ENCODE peak calls at places on chromosome 1, in six cellular contexts. U is left ventricle myocardium inferior; S is sigmoid colon; Q is CD8-positive, alpha-beta T cell; D is thoracic aorta; K is IMR-90. V is an unnamed sample.

GRCh38 chr1:54971317-54971791 is 9.1 kb upstream of the TMEM61 start:
- DNase-seq in U (no peak), S (no peak), Q (no peak), D (no peak), K (peak; percentile 35), V (no peak)

GRCh38 chr1:56835657-56836056 is 16.5 kb upstream of the FYB2 start:
- DNase-seq in U (no peak), S (no peak), Q (no peak), D (no peak), K (no peak), V (no peak)

GRCh38 chr1:42933060-42933586 is 25.5 kb downstream of the SLC2A1 start:
- DNase-seq in U (no peak), S (no peak), Q (no peak), D (no peak), K (no peak), V (no peak)

GRCh38 chr1:15352122-15352957 is 57.3 kb upstream of the EFHD2 start:
- DNase-seq in U (no peak), S (no peak), Q (peak; percentile 37), D (no peak), K (peak; percentile 84), V (no peak)

GRCh38 chr1:117567435-117567834 is 38.4 kb upstream of the TENT5C start:
- DNase-seq in U (no peak), S (no peak), Q (no peak), D (no peak), K (no peak), V (no peak)

GRCh38 chr1:70361727-70362413 is 7.3 kb upstream of the ANKRD13C start:
- DNase-seq in U (no peak), S (no peak), Q (no peak), D (no peak), K (peak; percentile 73), V (no peak)

GRCh38 chr1:40308036-40308727 is 8.9 kb downstream of the COL9A2 start:
- DNase-seq in U (peak; percentile 40), S (no peak), Q (no peak), D (no peak), K (no peak), V (no peak)

GRCh38 chr1:200641175-200641489 is 20.6 kb upstream of the KIF14 start:
- DNase-seq in U (no peak), S (no peak), Q (no peak), D (no peak), K (peak; percentile 11), V (no peak)

GRCh38 chr1:202685671-202686070 is 24.6 kb downstream of the SYT2 start:
- DNase-seq in U (no peak), S (no peak), Q (no peak), D (no peak), K (no peak), V (no peak)

GRCh38 chr1:65119951-65120350 is 28.1 kb upstream of the AK4 start:
- DNase-seq in U (no peak), S (no peak), Q (no peak), D (no peak), K (peak; percentile 3), V (no peak)

GRCh38 chr1:175481126-175482071 is 262.0 kb downstream of the TNR start:
- DNase-seq in U (no peak), S (no peak), Q (no peak), D (no peak), K (peak; percentile 16), V (no peak)

GRCh38 chr1:116478621-116479020 is 92.2 kb downstream of the CD58 start:
- DNase-seq in U (no peak), S (no peak), Q (no peak), D (no peak), K (no peak), V (no peak)

GRCh38 chr1:11318982-11319381 is 46.0 kb downstream of the UBIAD1 start:
- DNase-seq in U (no peak), S (no peak), Q (no peak), D (no peak), K (no peak), V (no peak)

GRCh38 chr1:40898434-40898900 is 36.3 kb upstream of the CITED4 start:
- DNase-seq in U (no peak), S (no peak), Q (no peak), D (no peak), K (peak; percentile 49), V (no peak)

GRCh38 chr1:54276617-54277450 is 76.9 kb downstream of the MRPL37 start:
- DNase-seq in U (peak; percentile 47), S (no peak), Q (no peak), D (no peak), K (no peak), V (peak; percentile 38)

GRCh38 chr1:232493869-232494268 is 136.1 kb downstream of the SIPA1L2 start:
- DNase-seq in U (no peak), S (no peak), Q (no peak), D (no peak), K (no peak), V (no peak)

GRCh38 chr1:93600663-93601062 is 81.0 kb downstream of the BCAR3 start:
- DNase-seq in U (no peak), S (peak; percentile 55), Q (no peak), D (no peak), K (no peak), V (peak; percentile 83)

GRCh38 chr1:245583575-245584330 is 429.0 kb downstream of the KIF26B start:
- DNase-seq in U (no peak), S (no peak), Q (no peak), D (no peak), K (no peak), V (no peak)

GRCh38 chr1:118148034-118148433 is 37.0 kb downstream of the SPAG17 start:
- DNase-seq in U (no peak), S (no peak), Q (no peak), D (no peak), K (peak; percentile 39), V (no peak)

GRCh38 chr1:207847116-207847515 is 63.8 kb downstream of the CD34 start:
- DNase-seq in U (no peak), S (no peak), Q (no peak), D (no peak), K (no peak), V (no peak)

GRCh38 chr1:29384496-29385015 is 148.2 kb downstream of the PTPRU start:
- DNase-seq in U (no peak), S (no peak), Q (no peak), D (no peak), K (no peak), V (no peak)

GRCh38 chr1:7585216-7585907 is 185.7 kb upstream of the VAMP3 start:
- DNase-seq in U (no peak), S (peak; percentile 25), Q (no peak), D (no peak), K (no peak), V (no peak)

GRCh38 chr1:204143276-204144041 is 8.4 kb downstream of the ETNK2 start:
- DNase-seq in U (no peak), S (no peak), Q (no peak), D (no peak), K (no peak), V (no peak)

GRCh38 chr1:168957818-168958217 is 148.7 kb upstream of the ATP1B1 start:
- DNase-seq in U (no peak), S (no peak), Q (no peak), D (no peak), K (no peak), V (no peak)

GRCh38 chr1:11847667-11848445 is at the start of gene NPPA:
- DNase-seq in U (peak; percentile 26), S (no peak), Q (no peak), D (no peak), K (peak; percentile 19), V (no peak)

GRCh38 chr1:12255918-12256317 is 26.1 kb downstream of the VPS13D start:
- DNase-seq in U (no peak), S (no peak), Q (no peak), D (no peak), K (no peak), V (no peak)

GRCh38 chr1:231523816-231524215 is 4.7 kb upstream of the TSNAX start:
- DNase-seq in U (no peak), S (no peak), Q (no peak), D (no peak), K (peak; percentile 10), V (no peak)

GRCh38 chr1:63547621-63548294 is 24.4 kb downstream of the EFCAB7 start:
- DNase-seq in U (no peak), S (no peak), Q (no peak), D (no peak), K (peak; percentile 34), V (peak; percentile 56)

GRCh38 chr1:190169311-190170067 is 308.2 kb downstream of the BRINP3 start:
- DNase-seq in U (no peak), S (no peak), Q (no peak), D (no peak), K (peak; percentile 78), V (no peak)

GRCh38 chr1:20654104-20654690 is 7.0 kb downstream of the DDOST start:
- DNase-seq in U (peak; percentile 43), S (peak; percentile 74), Q (no peak), D (no peak), K (no peak), V (peak; percentile 74)
- H3K36me3 ChIP-seq in U (peaks cover 90% of the 10 kb centered on the region), S (peaks cover 64% of the 10 kb centered on the region), Q (peaks cover 64% of the 10 kb centered on the region), D (peaks cover 56% of the 10 kb centered on the region), K (peaks cover 66% of the 10 kb centered on the region), V (peaks cover 75% of the 10 kb centered on the region)

GRCh38 chr1:47004004-47004403 is 19.5 kb upstream of the CYP4X1 start:
- DNase-seq in U (no peak), S (no peak), Q (no peak), D (no peak), K (no peak), V (no peak)

GRCh38 chr1:46996659-46997281 is 26.7 kb upstream of the CYP4X1 start:
- DNase-seq in U (no peak), S (no peak), Q (no peak), D (no peak), K (no peak), V (no peak)

DNA sequence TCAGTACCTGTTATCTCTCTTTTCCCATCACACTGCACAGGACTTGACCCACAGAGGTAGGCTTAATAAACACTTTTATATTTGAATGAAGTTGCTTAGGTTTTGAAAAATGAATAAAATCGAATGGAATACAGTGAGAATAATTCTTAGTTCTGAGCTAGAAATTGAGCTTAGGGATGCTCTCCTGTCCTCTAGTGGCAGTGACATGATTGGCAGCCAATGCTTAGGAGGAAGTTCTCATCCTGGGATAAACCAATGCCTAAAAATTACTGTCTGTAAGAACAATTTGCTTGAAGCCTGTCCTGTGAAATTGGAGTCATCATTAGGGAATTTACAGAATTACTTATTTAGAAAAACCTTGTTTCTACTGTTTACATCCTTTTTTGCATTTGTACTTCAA is 21.3 kb upstream of the CYP4X1 start:
- DNase-seq in U (no peak), S (no peak), Q (no peak), D (no peak), K (no peak), V (no peak)
- TF ChIP-seq CTCF in U (peak; percentile 36), S (no peak), Q (no peak), D (no peak), K (no peak), V (no peak)

GRCh38 chr1:67040405-67040804 is 13.5 kb downstream of the SLC35D1 start:
- DNase-seq in U (no peak), S (no peak), Q (no peak), D (no peak), K (no peak), V (no peak)
- H3K36me3 ChIP-seq in U (peaks cover 95% of the 10 kb centered on the region), S (peaks cover 24% of the 10 kb centered on the region), Q (peaks cover 6% of the 10 kb centered on the region), D (peaks cover 32% of the 10 kb centered on the region), K (peaks cover 29% of the 10 kb centered on the region), V (peaks cover 37% of the 10 kb centered on the region)

GRCh38 chr1:151741516-151741915 is 20.2 kb downstream of the RIIAD1 start:
- DNase-seq in U (no peak), S (no peak), Q (no peak), D (no peak), K (no peak), V (no peak)

GRCh38 chr1:151737479-151737878 is 16.2 kb downstream of the RIIAD1 start:
- DNase-seq in U (no peak), S (no peak), Q (no peak), D (no peak), K (no peak), V (no peak)

GRCh38 chr1:151739590-151740355 is 18.5 kb downstream of the RIIAD1 start:
- DNase-seq in U (no peak), S (no peak), Q (no peak), D (no peak), K (no peak), V (no peak)
- TF ChIP-seq CTCF in U (no peak), S (no peak), Q (no peak), D (no peak), K (no peak), V (no peak)